ENCODE peak calls at places on chromosome 7, in five cellular contexts. Y is GM06990, W is HFF-Myc, B is WTC11, T is cardiac fibroblast. M is an unnamed sample.

GRCh38 chr7:8386926-8387550 is 46.4 kb upstream of the NXPH1 start:
- DNase-seq in Y (peak), W (no peak), B (no peak), T (no peak), M (peak)

GRCh38 chr7:48059706-48060105 is 24.4 kb downstream of the C7orf57 start:
- DNase-seq in Y (no peak), W (no peak), B (no peak), T (no peak), M (no peak)

GRCh38 chr7:81499262-81500116 is 270.4 kb downstream of the HGF start:
- DNase-seq in Y (peak), W (peak), B (no peak), T (peak), M (peak)

GRCh38 chr7:75842836-75843446 is 29.3 kb upstream of the CCL24 start:
- DNase-seq in Y (peak), W (peak), B (no peak), T (peak), M (peak)

GRCh38 chr7:28520074-28521015 is 108.0 kb downstream of the CREB5 start:
- DNase-seq in Y (no peak), W (no peak), B (no peak), T (no peak), M (no peak)

GRCh38 chr7:12583181-12583580 is 12.7 kb downstream of the SCIN start:
- DNase-seq in Y (no peak), W (no peak), B (no peak), T (no peak), M (no peak)

GRCh38 chr7:84895563-84895962 is 291.3 kb downstream of the SEMA3D start:
- DNase-seq in Y (no peak), W (no peak), B (no peak), T (no peak), M (no peak)

GRCh38 chr7:157522189-157522588 is 185.4 kb downstream of the DNAJB6 start:
- DNase-seq in Y (no peak), W (no peak), B (no peak), T (no peak), M (no peak)

GRCh38 chr7:138616085-138616484 is 85.1 kb downstream of the SVOPL start:
- DNase-seq in Y (no peak), W (no peak), B (no peak), T (no peak), M (no peak)

GRCh38 chr7:50822110-50822509 is 39.4 kb upstream of the GRB10 start:
- DNase-seq in Y (no peak), W (no peak), B (no peak), T (no peak), M (no peak)

GRCh38 chr7:46191776-46192175 is 270.7 kb upstream of the IGFBP3 start:
- DNase-seq in Y (no peak), W (peak), B (no peak), T (peak), M (no peak)

GRCh38 chr7:99090811-99091582 is 52.9 kb downstream of the SMURF1 start:
- DNase-seq in Y (no peak), W (peak), B (no peak), T (no peak), M (no peak)

DNA sequence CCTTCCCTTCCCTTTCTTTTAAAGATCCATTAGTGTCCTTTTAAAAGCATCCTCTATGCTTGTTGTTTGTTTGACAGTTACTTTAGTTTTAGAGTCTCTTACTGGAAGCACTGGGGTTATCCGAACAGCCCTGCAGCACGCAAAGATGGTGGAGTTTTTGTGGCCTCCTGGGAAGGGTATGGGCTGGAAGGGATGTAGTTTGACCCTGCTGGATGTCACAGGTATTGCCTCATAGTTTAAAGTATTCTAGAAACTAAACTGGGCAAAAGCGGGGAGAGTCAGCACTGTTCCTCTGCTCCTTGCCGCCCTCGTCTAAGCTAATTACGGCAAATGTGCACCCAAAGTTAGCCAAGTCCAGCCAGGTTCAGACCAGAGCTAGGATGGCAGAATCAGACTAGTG is 35.8 kb upstream of the GNAI1 start:
- DNase-seq in Y (no peak), W (no peak), B (peak), T (no peak), M (no peak)
- TF ChIP-seq CTCF in Y (no peak), W (peak), B (peak), T (peak), M (no peak)

DNA sequence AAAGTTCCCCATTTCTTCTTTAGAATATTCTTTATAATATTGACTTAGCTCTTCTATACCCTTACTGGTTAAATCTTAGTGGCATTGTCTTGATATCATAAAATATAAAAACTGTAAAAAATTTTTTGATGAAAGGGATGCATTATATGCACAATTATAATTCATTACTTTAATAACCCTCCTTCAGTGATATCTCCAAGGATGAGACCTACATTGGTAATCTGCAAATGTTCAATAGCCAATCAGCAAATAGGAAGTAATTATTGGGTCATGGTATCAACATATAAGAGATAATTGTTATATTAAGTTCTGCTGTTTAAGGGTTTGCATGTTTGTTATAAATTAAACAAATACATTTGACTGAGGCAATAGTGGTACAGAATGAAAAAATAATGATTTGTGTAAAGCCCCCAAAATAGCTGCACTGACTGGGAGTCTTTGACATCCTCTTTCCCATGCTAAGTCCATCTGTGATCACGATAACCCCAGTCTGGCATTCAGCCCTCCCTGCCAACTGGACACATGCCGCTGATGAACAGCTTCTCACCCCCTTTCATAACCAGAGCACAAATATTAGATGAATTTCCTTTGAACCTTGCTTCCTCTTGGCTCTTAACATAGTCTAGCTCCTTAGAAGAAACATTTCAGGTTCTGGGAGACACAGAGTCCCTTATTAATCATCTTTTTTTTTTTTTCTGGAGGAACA is 169.5 kb downstream of the CPED1 start:
- DNase-seq in Y (no peak), W (no peak), B (no peak), T (no peak), M (no peak)
- TF ChIP-seq CTCF in Y (no peak), W (no peak), B (no peak), T (no peak), M (no peak)

GRCh38 chr7:132240821-132241422 is 335.3 kb downstream of the PLXNA4 start:
- DNase-seq in Y (no peak), W (no peak), B (no peak), T (no peak), M (no peak)

GRCh38 chr7:132242192-132242812 is 334.0 kb downstream of the PLXNA4 start:
- DNase-seq in Y (no peak), W (no peak), B (no peak), T (no peak), M (no peak)

GRCh38 chr7:132243463-132243862 is 332.8 kb downstream of the PLXNA4 start:
- DNase-seq in Y (no peak), W (no peak), B (no peak), T (no peak), M (no peak)

GRCh38 chr7:132240262-132240661 is 336.0 kb downstream of the PLXNA4 start:
- DNase-seq in Y (no peak), W (no peak), B (no peak), T (no peak), M (no peak)

GRCh38 chr7:132239422-132239994 is 336.8 kb downstream of the PLXNA4 start:
- DNase-seq in Y (no peak), W (no peak), B (no peak), T (no peak), M (no peak)
- TF ChIP-seq CTCF in Y (peak), W (no peak), B (no peak), T (no peak), M (no peak)

GRCh38 chr7:13988765-13989137 is 715 bp downstream of the ETV1 start:
- DNase-seq in Y (no peak), W (no peak), B (peak), T (peak), M (no peak)

GRCh38 chr7:13989944-13990295 is 454 bp upstream of the ETV1 start:
- DNase-seq in Y (no peak), W (no peak), B (no peak), T (no peak), M (no peak)

GRCh38 chr7:13990319-13990983 is 985 bp upstream of the ETV1 start:
- DNase-seq in Y (peak), W (peak), B (peak), T (peak), M (peak)

GRCh38 chr7:13988011-13988410 is 1.5 kb downstream of the ETV1 start:
- DNase-seq in Y (no peak), W (no peak), B (no peak), T (peak), M (no peak)

DNA sequence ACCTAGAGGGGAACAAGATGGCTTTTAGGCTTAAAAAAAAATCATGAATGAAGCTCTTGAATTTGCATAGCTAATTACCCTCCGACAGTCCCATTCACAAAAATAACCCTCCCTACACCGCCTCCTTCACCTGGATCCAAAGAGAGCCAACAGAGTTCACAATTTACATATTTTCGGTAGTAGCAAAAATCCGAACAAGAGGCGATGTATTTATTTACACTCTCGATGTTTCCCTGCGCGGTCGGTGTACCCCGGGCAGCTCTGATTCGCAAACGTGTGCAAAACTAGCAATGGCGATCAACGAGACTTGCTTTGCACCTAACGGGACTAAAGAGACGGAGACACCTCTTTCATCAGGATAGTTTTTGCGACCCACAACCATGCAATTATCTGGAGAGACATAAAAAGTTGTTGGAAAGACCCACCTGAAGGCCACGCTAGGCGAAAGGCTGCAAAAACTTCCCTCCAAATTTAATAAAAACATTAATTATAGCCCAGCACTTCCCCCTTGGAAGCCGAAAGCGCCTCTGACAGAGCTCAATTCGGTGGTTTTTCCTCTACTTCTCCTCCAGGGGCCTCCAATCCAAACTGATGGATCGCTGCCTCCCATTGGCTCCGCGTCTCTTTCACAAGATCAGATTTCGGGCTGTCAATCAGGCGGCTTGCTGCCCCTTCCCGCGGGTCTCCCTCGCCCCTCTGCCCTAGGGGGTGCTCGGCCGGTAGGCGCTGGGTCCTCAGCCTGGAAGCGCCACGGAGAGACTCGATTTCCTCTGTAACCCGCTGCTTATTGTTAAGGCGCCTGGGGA is at the start of gene ETV1:
- DNase-seq in Y (no peak), W (no peak), B (peak), T (peak), M (no peak)
- TF ChIP-seq CTCF in Y (no peak), W (peak), B (no peak), T (peak), M (no peak)

DNA sequence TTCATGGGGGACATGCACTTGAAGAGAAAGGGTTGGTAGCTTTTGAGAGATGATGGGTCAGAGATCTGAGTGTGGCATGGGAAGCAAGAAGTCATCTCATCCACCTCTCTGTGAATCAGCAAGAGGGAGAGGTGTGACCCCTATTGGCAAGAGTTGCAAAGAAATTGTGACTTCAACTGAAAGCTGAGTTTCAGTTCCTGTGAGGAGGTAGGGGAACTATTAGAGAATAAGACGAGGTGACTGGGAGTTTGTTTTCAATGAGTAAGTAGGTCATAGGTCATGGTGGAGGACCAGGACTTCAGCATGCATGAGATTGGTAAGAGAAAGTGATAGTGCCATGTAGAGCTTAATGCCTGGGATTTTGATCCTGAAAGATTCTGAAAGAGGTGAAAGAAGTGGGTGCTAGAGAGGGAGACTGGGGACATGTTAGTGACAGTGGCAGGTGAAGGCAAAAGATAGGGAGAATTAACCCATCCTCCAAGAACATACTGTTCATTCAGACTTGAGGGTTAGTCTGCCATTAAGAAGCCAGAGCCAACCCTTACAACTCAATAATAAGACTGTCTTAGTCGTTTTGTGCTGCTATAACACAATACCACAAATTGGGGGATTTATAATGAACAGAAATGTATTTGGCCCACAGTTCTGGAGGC is 75.5 kb upstream of the CAPZA2 start:
- DNase-seq in Y (peak), W (no peak), B (no peak), T (peak), M (peak)
- TF ChIP-seq CTCF in Y (peak), W (peak), B (no peak), T (peak), M (peak)

GRCh38 chr7:66082083-66082482 is 6.5 kb downstream of the ASL start:
- DNase-seq in Y (no peak), W (no peak), B (no peak), T (no peak), M (no peak)

GRCh38 chr7:66078067-66078466 is 2.4 kb downstream of the ASL start:
- DNase-seq in Y (no peak), W (no peak), B (no peak), T (no peak), M (no peak)

GRCh38 chr7:66082886-66083415 is 7.3 kb downstream of the ASL start:
- DNase-seq in Y (no peak), W (no peak), B (no peak), T (no peak), M (no peak)

GRCh38 chr7:66088861-66089838 is 13.5 kb downstream of the ASL start:
- DNase-seq in Y (no peak), W (no peak), B (no peak), T (no peak), M (no peak)

DNA sequence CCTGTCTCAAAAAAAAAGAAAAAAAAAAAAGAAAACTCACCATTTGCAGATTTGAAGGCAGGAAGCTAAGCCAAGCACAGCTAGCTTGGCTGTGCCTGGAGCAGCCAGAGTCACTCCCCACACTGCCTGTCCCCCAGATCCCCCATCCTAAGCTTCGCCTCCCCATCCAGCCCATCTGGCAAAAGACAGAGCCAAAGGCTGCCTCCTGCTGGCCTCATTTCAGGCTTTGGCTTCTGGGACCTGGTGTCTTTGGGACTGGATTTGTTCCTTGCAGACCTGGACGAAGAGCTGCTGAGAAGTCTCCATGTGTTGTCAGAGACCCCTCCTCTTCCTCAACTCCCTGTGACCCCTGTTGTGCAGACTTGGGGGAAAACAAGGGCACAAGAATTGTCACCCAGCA is 8.1 kb downstream of the ASL start:
- DNase-seq in Y (no peak), W (no peak), B (peak), T (no peak), M (no peak)
- TF ChIP-seq CTCF in Y (peak), W (peak), B (no peak), T (peak), M (no peak)